ENCODE peak calls at places on chromosomes 6 and 20, in seven cellular contexts. U is CD8-positive, alpha-beta memory T cell; W is dorsolateral prefrontal cortex; R is GM06990; X is ovary; F is HepG2; M is prostate gland. S is an unnamed sample.

GRCh38 chr20:258963-259362 is 1.4 kb downstream of the DEFB132 start:
- DNase-seq in U (no peak), R (no peak), M (no peak), W (no peak), X (no peak), F (peak), S (no peak)

GRCh38 chr6:157241411-157241979 is 81.8 kb downstream of the TMEM242 start:
- DNase-seq in W (no peak), M (peak), R (no peak), F (no peak), X (peak), U (peak), S (no peak)

GRCh38 chr6:134619789-134620188 is 301.9 kb upstream of the SGK1 start:
- DNase-seq in R (no peak), X (no peak), F (no peak), U (no peak), W (no peak), M (no peak), S (no peak)

GRCh38 chr6:134510920-134511319 is 193.0 kb upstream of the SGK1 start:
- DNase-seq in R (no peak), W (no peak), M (no peak), X (no peak), U (no peak), F (no peak), S (no peak)

GRCh38 chr20:64161595-64162238 is 2.5 kb upstream of the MYT1 start:
- DNase-seq in F (peak), U (no peak), X (peak), R (no peak), W (no peak), M (peak), S (peak)

GRCh38 chr20:14925286-14925685 is 587.9 kb upstream of the FLRT3 start:
- DNase-seq in U (no peak), W (no peak), X (no peak), F (no peak), R (no peak), M (no peak), S (no peak)

GRCh38 chr20:33994624-33994913 is 858 bp downstream of the RALY start:
- DNase-seq in W (no peak), R (no peak), X (no peak), F (no peak), M (no peak), U (no peak), S (no peak)

GRCh38 chr6:44535446-44535845 is 147.9 kb downstream of the CDC5L start:
- DNase-seq in M (no peak), X (no peak), U (no peak), R (no peak), F (no peak), W (no peak), S (no peak)

GRCh38 chr6:82227770-82228169 is 19.8 kb downstream of the IBTK start:
- DNase-seq in R (no peak), U (no peak), F (no peak), W (no peak), M (no peak), X (no peak), S (no peak)

GRCh38 chr6:53761036-53761435 is 33.8 kb upstream of the LRRC1 start:
- DNase-seq in M (no peak), U (no peak), W (no peak), X (no peak), R (no peak), F (no peak), S (no peak)

GRCh38 chr6:149508485-149508884 is 23.7 kb upstream of the ZC3H12D start:
- DNase-seq in R (no peak), X (no peak), F (no peak), M (no peak), W (no peak), U (peak), S (no peak)

GRCh38 chr6:30676660-30677270 is 4.0 kb upstream of the DHX16 start:
- DNase-seq in R (no peak), W (no peak), X (no peak), F (no peak), M (no peak), U (no peak), S (no peak)

GRCh38 chr20:38729767-38730166 is 5.5 kb downstream of the SLC32A1 start:
- DNase-seq in F (no peak), X (no peak), R (no peak), M (no peak), W (no peak), U (no peak), S (no peak)

GRCh38 chr20:41364967-41365765 is 1.5 kb downstream of the EMILIN3 start:
- DNase-seq in X (no peak), R (no peak), U (no peak), M (no peak), W (no peak), F (no peak), S (no peak)

GRCh38 chr6:39812853-39813533 is 20.8 kb downstream of the DAAM2 start:
- DNase-seq in W (no peak), R (no peak), M (no peak), F (no peak), X (no peak), U (no peak), S (no peak)

GRCh38 chr20:25284131-25284601 is 36.3 kb downstream of the PYGB start:
- DNase-seq in X (peak), R (no peak), W (peak), F (no peak), M (no peak), U (peak), S (no peak)

GRCh38 chr6:14754636-14755513 is 491.0 kb upstream of the JARID2 start:
- DNase-seq in M (no peak), U (peak), W (no peak), X (no peak), R (no peak), F (no peak), S (no peak)

GRCh38 chr20:11581271-11581670 is 336.4 kb upstream of the BTBD3 start:
- DNase-seq in U (no peak), F (peak), W (no peak), R (no peak), M (no peak), X (no peak), S (peak)

GRCh38 chr6:166008441-166009369 is 158.9 kb downstream of the TBXT start:
- DNase-seq in M (no peak), U (no peak), R (no peak), W (no peak), X (peak), F (no peak), S (no peak)

DNA sequence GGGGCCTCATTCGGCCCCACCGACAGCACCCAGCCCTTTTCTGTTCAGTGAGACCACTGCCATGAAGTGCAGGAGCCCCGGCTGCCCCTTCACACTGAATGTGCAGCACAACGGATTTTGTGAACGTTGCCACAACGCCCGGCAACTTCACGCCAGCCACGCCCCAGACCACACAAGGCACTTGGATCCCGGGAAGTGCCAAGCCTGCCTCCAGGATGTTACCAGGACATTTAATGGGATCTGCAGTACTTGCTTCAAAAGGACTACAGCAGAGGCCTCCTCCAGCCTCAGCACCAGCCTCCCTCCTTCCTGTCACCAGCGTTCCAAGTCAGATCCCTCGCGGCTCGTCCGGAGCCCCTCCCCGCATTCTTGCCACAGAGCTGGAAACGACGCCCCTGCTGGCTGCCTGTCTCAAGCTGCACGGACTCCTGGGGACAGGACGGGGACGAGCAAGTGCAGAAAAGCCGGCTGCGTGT is 11.8 kb downstream of the TNFAIP3 start:
- DNase-seq in R (no peak), F (no peak), X (no peak), U (no peak), M (peak), W (no peak), S (no peak)
- H3K4me3 ChIP-seq in R (no peak), F (no peak), X (no peak), U (no peak), M (no peak), W (no peak), S (no peak)

GRCh38 chr20:60101201-60101893 is 143.1 kb downstream of the CDH26 start:
- DNase-seq in W (no peak), R (no peak), X (no peak), F (no peak), M (no peak), U (no peak), S (no peak)

GRCh38 chr20:60097285-60097684 is 139.1 kb downstream of the CDH26 start:
- DNase-seq in F (no peak), M (no peak), W (no peak), X (no peak), R (no peak), U (no peak), S (no peak)

GRCh38 chr20:60102665-60103210 is 144.5 kb downstream of the CDH26 start:
- DNase-seq in W (no peak), X (no peak), F (no peak), R (no peak), U (no peak), M (no peak), S (peak)

GRCh38 chr20:60101894-60102281 is 143.7 kb downstream of the CDH26 start:
- DNase-seq in M (no peak), F (no peak), X (no peak), W (no peak), R (no peak), U (no peak), S (no peak)

DNA sequence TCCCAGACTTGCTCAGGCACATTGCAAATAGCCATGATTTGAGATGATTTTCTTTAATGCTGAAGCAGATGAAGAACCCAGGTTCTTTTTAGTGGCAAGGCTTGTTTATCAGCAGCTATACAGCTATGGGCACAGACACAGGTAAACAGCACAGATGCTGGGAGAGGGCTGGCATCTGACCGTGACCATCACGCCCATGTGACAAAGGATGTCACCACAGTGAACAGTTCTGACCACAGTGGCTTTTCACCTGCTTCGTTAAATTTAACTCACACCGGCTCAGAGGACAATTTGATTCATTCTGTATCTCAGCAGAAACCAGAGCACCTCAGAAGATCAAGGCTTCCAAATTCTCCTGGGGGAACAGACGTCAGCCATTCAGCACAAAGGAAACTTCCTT is 142.6 kb downstream of the CDH26 start:
- DNase-seq in U (no peak), R (no peak), F (no peak), W (no peak), X (no peak), M (no peak), S (no peak)
- H3K4me3 ChIP-seq in U (no peak), R (no peak), F (no peak), W (no peak), X (no peak), M (no peak), S (no peak)

GRCh38 chr6:69835414-69836179 is 30.8 kb upstream of the COL19A1 start:
- DNase-seq in M (peak), F (peak), U (no peak), W (no peak), X (no peak), R (peak), S (peak)
- H3K4me3 ChIP-seq in M (no peak), F (no peak), U (no peak), W (no peak), X (no peak), R (no peak), S (no peak)

GRCh38 chr6:154397491-154398195 is 41.0 kb upstream of the IPCEF1 start:
- DNase-seq in R (no peak), F (no peak), U (no peak), W (no peak), M (no peak), X (no peak), S (no peak)

GRCh38 chr6:154395878-154396277 is 39.3 kb upstream of the IPCEF1 start:
- DNase-seq in F (no peak), U (no peak), R (no peak), M (no peak), X (no peak), W (no peak), S (no peak)

GRCh38 chr6:154402081-154402780 is 45.6 kb upstream of the IPCEF1 start:
- DNase-seq in X (no peak), U (no peak), W (no peak), M (no peak), F (no peak), R (no peak), S (no peak)

GRCh38 chr6:154394571-154394970 is 38.0 kb upstream of the IPCEF1 start:
- DNase-seq in U (no peak), F (no peak), W (no peak), X (no peak), M (no peak), R (no peak), S (no peak)

DNA sequence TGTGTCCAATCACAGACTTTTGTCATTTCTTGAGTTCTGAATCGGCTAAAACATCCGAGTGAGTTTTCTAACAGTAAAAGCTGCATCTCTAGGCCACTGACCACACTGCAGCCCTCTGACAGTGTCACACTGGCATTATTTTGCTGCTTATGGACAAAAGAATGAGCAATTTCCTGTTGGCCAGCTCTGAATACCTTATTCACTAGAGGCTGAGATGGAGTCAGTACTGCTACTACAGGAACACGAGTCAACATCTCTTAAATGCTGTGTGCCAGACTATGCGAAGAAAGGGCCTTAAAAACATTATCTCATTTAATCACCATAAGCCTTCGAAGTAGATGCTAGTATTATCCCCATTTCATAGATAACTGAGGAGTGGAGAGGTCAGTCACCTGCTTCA is 42.5 kb upstream of the IPCEF1 start:
- DNase-seq in W (no peak), U (no peak), M (no peak), F (no peak), X (no peak), R (no peak), S (no peak)
- H3K4me3 ChIP-seq in W (no peak), U (no peak), M (no peak), F (no peak), X (no peak), R (no peak), S (no peak)

GRCh38 chr6:35876902-35877301 is 44.0 kb downstream of the SRPK1 start:
- DNase-seq in U (no peak), F (no peak), M (no peak), W (no peak), X (no peak), R (no peak), S (no peak)
- H3K4me3 ChIP-seq in U (no peak), F (no peak), M (no peak), W (no peak), X (no peak), R (no peak), S (no peak)

DNA sequence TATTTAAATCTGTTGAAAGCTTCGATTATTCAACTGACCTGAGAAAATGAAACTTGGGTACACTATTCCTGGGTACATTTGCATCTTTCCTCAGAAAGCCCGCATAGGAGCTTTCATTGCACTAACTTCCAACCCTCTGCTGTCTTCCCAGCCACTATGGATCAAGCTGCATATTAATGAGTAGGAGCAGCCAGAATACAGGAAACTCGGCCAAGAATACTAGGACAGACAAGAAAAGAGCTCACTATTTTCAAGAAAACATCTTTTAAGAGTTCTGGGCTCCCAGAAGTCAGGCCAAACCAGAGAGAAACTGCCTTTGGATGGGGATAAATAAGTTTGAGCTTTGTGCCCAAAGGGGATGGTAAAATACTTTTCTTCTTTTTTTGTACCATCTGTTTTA is 134.9 kb upstream of the CCDC28A start:
- DNase-seq in F (no peak), R (no peak), X (no peak), M (no peak), W (no peak), U (no peak), S (no peak)
- H3K4me3 ChIP-seq in F (no peak), R (no peak), X (no peak), M (no peak), W (no peak), U (no peak), S (no peak)

GRCh38 chr6:28816909-28817807 is 106.6 kb downstream of the TRIM27 start:
- DNase-seq in X (no peak), F (peak), R (peak), M (no peak), U (no peak), W (no peak), S (no peak)
- H3K4me3 ChIP-seq in X (no peak), F (peak), R (no peak), M (no peak), U (no peak), W (no peak), S (peak)

DNA sequence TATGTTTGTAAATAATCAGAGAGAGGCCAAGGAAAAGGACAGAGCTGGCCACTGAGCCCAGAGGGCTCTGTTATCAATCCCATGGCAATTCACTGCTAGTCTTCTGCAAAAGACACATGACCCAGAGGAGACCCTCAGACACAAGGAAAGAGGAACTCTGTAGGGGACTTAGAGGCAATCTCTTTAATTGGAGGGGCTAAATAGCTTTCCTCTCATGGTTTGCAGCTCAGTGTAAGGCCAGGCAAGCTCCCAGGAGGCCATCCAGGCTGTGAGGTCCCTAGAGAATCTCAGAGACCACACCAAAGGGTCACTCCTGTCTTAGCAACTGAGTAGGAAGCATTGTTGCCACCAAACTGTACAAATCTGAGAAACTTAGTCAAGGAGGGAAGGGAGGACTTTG is 10.0 kb upstream of the HLA-DOA start:
- DNase-seq in F (no peak), W (no peak), X (no peak), M (no peak), U (no peak), R (no peak), S (no peak)
- H3K4me3 ChIP-seq in F (no peak), W (no peak), X (peak), M (no peak), U (peak), R (no peak), S (no peak)